ENCODE peak calls at places on chromosomes 13 and 19, in eight cellular contexts. One of them, this sample, is unnamed.

GRCh38 chr13:42970824-42971669 is 21.0 kb downstream of the EPSTI1 start:
- DNase-seq in A549: peak
- DNase-seq in HepG2: peak
- DNase-seq in K562: peak
- DNase-seq in HCT116: peak
- DNase-seq in IMR-90: peak
- DNase-seq in GM12878: no peak
- DNase-seq in H1: peak
- DNase-seq in this sample: peak

GRCh38 chr13:94416454-94417080 is 62.9 kb downstream of the DCT start:
- DNase-seq in A549: no peak
- DNase-seq in K562: peak
- DNase-seq in IMR-90: peak
- DNase-seq in HepG2: peak
- DNase-seq in GM12878: no peak
- DNase-seq in HCT116: peak
- DNase-seq in H1: peak
- DNase-seq in this sample: peak

GRCh38 chr19:18262917-18263316 is 11.3 kb downstream of the IQCN start:
- DNase-seq in HepG2: no peak
- DNase-seq in A549: no peak
- DNase-seq in GM12878: no peak
- DNase-seq in HCT116: no peak
- DNase-seq in K562: peak
- DNase-seq in IMR-90: no peak
- DNase-seq in H1: no peak
- DNase-seq in this sample: no peak

GRCh38 chr19:1855828-1856255 is 7.5 kb downstream of the KLF16 start:
- DNase-seq in K562: peak
- DNase-seq in HepG2: no peak
- DNase-seq in H1: no peak
- DNase-seq in HCT116: no peak
- DNase-seq in GM12878: no peak
- DNase-seq in IMR-90: peak
- DNase-seq in A549: no peak
- DNase-seq in this sample: no peak

GRCh38 chr19:56987184-56987583 is 132.6 kb upstream of the USP29 start:
- DNase-seq in HCT116: no peak
- DNase-seq in HepG2: no peak
- DNase-seq in K562: no peak
- DNase-seq in GM12878: no peak
- DNase-seq in IMR-90: no peak
- DNase-seq in A549: no peak
- DNase-seq in H1: no peak
- DNase-seq in this sample: no peak

GRCh38 chr13:34310539-34310938 is 492.6 kb downstream of the RFC3 start:
- DNase-seq in HepG2: no peak
- DNase-seq in HCT116: no peak
- DNase-seq in H1: no peak
- DNase-seq in GM12878: no peak
- DNase-seq in IMR-90: no peak
- DNase-seq in K562: no peak
- DNase-seq in A549: no peak
- DNase-seq in this sample: no peak

GRCh38 chr19:5851302-5851701 is at the start of gene FUT3:
- DNase-seq in HCT116: no peak
- DNase-seq in GM12878: no peak
- DNase-seq in IMR-90: no peak
- DNase-seq in HepG2: no peak
- DNase-seq in A549: no peak
- DNase-seq in K562: no peak
- DNase-seq in H1: no peak
- DNase-seq in this sample: no peak

GRCh38 chr13:35784286-35784951 is 307.9 kb upstream of the MAB21L1 start:
- DNase-seq in GM12878: no peak
- DNase-seq in H1: no peak
- DNase-seq in A549: no peak
- DNase-seq in HCT116: no peak
- DNase-seq in HepG2: peak
- DNase-seq in K562: no peak
- DNase-seq in IMR-90: no peak
- DNase-seq in this sample: no peak

GRCh38 chr19:799076-799881 is 2.0 kb downstream of the PTBP1 start:
- DNase-seq in K562: peak
- DNase-seq in HepG2: peak
- DNase-seq in GM12878: no peak
- DNase-seq in HCT116: no peak
- DNase-seq in H1: peak
- DNase-seq in IMR-90: peak
- DNase-seq in A549: no peak
- DNase-seq in this sample: peak

GRCh38 chr13:23515116-23515515 is 55.1 kb upstream of the TNFRSF19 start:
- DNase-seq in K562: no peak
- DNase-seq in IMR-90: no peak
- DNase-seq in H1: no peak
- DNase-seq in GM12878: no peak
- DNase-seq in A549: no peak
- DNase-seq in HCT116: no peak
- DNase-seq in HepG2: no peak
- DNase-seq in this sample: no peak

GRCh38 chr13:98340026-98340425 is 163.0 kb upstream of the RNF113B start:
- DNase-seq in HCT116: no peak
- DNase-seq in H1: no peak
- DNase-seq in HepG2: no peak
- DNase-seq in K562: no peak
- DNase-seq in A549: no peak
- DNase-seq in IMR-90: no peak
- DNase-seq in GM12878: no peak
- DNase-seq in this sample: no peak

GRCh38 chr19:4007836-4008539 is 452 bp downstream of the PIAS4 start:
- DNase-seq in H1: peak
- DNase-seq in K562: peak
- DNase-seq in A549: no peak
- DNase-seq in IMR-90: no peak
- DNase-seq in HCT116: no peak
- DNase-seq in GM12878: no peak
- DNase-seq in HepG2: peak
- DNase-seq in this sample: peak

GRCh38 chr19:38274734-38275133 is 10.4 kb downstream of the SPINT2 start:
- DNase-seq in HepG2: no peak
- DNase-seq in K562: no peak
- DNase-seq in IMR-90: no peak
- DNase-seq in H1: no peak
- DNase-seq in A549: no peak
- DNase-seq in HCT116: no peak
- DNase-seq in GM12878: no peak
- DNase-seq in this sample: no peak

GRCh38 chr19:38661996-38662395 is 14.5 kb downstream of the ACTN4 start:
- DNase-seq in HepG2: no peak
- DNase-seq in HCT116: no peak
- DNase-seq in K562: no peak
- DNase-seq in GM12878: no peak
- DNase-seq in IMR-90: no peak
- DNase-seq in A549: no peak
- DNase-seq in H1: no peak
- DNase-seq in this sample: peak

GRCh38 chr13:99331881-99332293 is 24.7 kb upstream of the GPR183 start:
- DNase-seq in H1: peak
- DNase-seq in HCT116: no peak
- DNase-seq in A549: no peak
- DNase-seq in K562: no peak
- DNase-seq in GM12878: peak
- DNase-seq in IMR-90: no peak
- DNase-seq in HepG2: no peak
- DNase-seq in this sample: no peak

GRCh38 chr19:33427801-33428626 is 54.5 kb downstream of the CEBPG start:
- DNase-seq in H1: no peak
- DNase-seq in GM12878: no peak
- DNase-seq in HCT116: no peak
- DNase-seq in IMR-90: no peak
- DNase-seq in K562: no peak
- DNase-seq in A549: no peak
- DNase-seq in HepG2: no peak
- DNase-seq in this sample: no peak

GRCh38 chr19:34431681-34432402 is 3.7 kb downstream of the UBA2 start:
- DNase-seq in HCT116: no peak
- DNase-seq in K562: no peak
- DNase-seq in H1: no peak
- DNase-seq in HepG2: no peak
- DNase-seq in GM12878: no peak
- DNase-seq in A549: no peak
- DNase-seq in IMR-90: peak
- DNase-seq in this sample: peak

GRCh38 chr19:7358102-7358597 is 9.4 kb downstream of the ARHGEF18 start:
- DNase-seq in A549: no peak
- DNase-seq in IMR-90: no peak
- DNase-seq in GM12878: no peak
- DNase-seq in K562: no peak
- DNase-seq in H1: no peak
- DNase-seq in HCT116: no peak
- DNase-seq in HepG2: no peak
- DNase-seq in this sample: no peak

GRCh38 chr19:7355151-7355845 is 6.6 kb downstream of the ARHGEF18 start:
- DNase-seq in HCT116: no peak
- DNase-seq in H1: no peak
- DNase-seq in GM12878: no peak
- DNase-seq in IMR-90: peak
- DNase-seq in K562: no peak
- DNase-seq in A549: no peak
- DNase-seq in HepG2: no peak
- DNase-seq in this sample: no peak

GRCh38 chr19:7356899-7357627 is 8.3 kb downstream of the ARHGEF18 start:
- DNase-seq in IMR-90: no peak
- DNase-seq in GM12878: no peak
- DNase-seq in H1: no peak
- DNase-seq in A549: no peak
- DNase-seq in HCT116: no peak
- DNase-seq in HepG2: no peak
- DNase-seq in K562: no peak
- DNase-seq in this sample: no peak

GRCh38 chr19:7351861-7352260 is 3.1 kb downstream of the ARHGEF18 start:
- DNase-seq in HCT116: no peak
- DNase-seq in H1: no peak
- DNase-seq in K562: no peak
- DNase-seq in A549: no peak
- DNase-seq in IMR-90: no peak
- DNase-seq in HepG2: no peak
- DNase-seq in GM12878: no peak
- DNase-seq in this sample: no peak

GRCh38 chr19:7355871-7356270 is 7.1 kb downstream of the ARHGEF18 start:
- DNase-seq in IMR-90: no peak
- DNase-seq in GM12878: no peak
- DNase-seq in HCT116: no peak
- DNase-seq in K562: no peak
- DNase-seq in HepG2: no peak
- DNase-seq in H1: no peak
- DNase-seq in A549: no peak
- DNase-seq in this sample: no peak
- H3K4me2 ChIP-seq in IMR-90: no peak
- H3K4me2 ChIP-seq in GM12878: no peak
- H3K4me2 ChIP-seq in HCT116: no peak
- H3K4me2 ChIP-seq in K562: no peak
- H3K4me2 ChIP-seq in HepG2: no peak
- H3K4me2 ChIP-seq in H1: no peak
- H3K4me2 ChIP-seq in A549: no peak
- H3K4me2 ChIP-seq in this sample: no peak

GRCh38 chr13:102846261-102847015 is 606 bp downstream of the ERCC5 start:
- DNase-seq in HepG2: peak
- DNase-seq in IMR-90: peak
- DNase-seq in HCT116: peak
- DNase-seq in H1: no peak
- DNase-seq in A549: peak
- DNase-seq in K562: peak
- DNase-seq in GM12878: no peak
- DNase-seq in this sample: peak
- TF ChIP-seq POLR2A in HepG2: no peak
- TF ChIP-seq POLR2A in IMR-90: no peak
- TF ChIP-seq POLR2A in HCT116: no peak
- TF ChIP-seq POLR2A in H1: no peak
- TF ChIP-seq POLR2A in A549: no peak
- TF ChIP-seq POLR2A in K562: no peak
- TF ChIP-seq POLR2A in GM12878: no peak
- TF ChIP-seq POLR2A in this sample: no peak

DNA sequence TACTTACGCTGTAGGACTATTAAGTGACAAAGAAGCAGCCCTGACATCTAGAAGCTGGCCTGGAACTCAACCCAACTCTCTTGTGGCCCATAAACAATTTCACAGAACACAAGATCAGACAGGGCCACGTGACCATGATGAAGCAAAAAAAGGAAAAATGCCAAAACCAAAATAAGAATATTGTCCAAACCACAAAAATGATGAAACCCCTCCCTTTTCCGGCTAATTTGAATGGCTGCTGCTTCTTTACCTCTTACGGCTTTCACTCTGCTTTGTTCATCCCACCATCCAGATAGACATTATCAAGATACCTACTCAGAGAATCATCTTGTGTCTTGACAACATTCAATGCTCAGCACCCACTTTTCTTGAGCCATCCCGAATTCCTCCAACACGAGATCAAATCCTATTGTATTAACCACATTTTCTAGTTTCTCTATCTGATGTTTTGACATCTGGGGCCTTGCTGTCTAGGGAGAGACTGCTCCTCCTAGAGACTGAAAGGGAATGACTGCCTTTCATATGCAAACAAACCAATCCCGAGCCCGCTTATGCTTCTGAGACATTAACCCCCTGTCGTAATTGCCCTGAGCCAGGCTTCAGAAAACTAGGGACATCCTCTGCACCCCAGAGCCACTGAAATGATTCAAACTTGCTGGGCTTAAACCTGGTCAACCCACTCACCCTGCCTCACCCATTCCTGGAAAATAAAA is 186.3 kb downstream of the TDRD3 start:
- DNase-seq in IMR-90: peak
- DNase-seq in H1: no peak
- DNase-seq in A549: no peak
- DNase-seq in HCT116: no peak
- DNase-seq in HepG2: peak
- DNase-seq in GM12878: no peak
- DNase-seq in K562: no peak
- DNase-seq in this sample: no peak
- H3K4me2 ChIP-seq in IMR-90: no peak
- H3K4me2 ChIP-seq in H1: peak
- H3K4me2 ChIP-seq in A549: no peak
- H3K4me2 ChIP-seq in HCT116: no peak
- H3K4me2 ChIP-seq in HepG2: peak
- H3K4me2 ChIP-seq in GM12878: no peak
- H3K4me2 ChIP-seq in K562: peak
- H3K4me2 ChIP-seq in this sample: no peak

GRCh38 chr13:71864094-71864980 is 2.7 kb downstream of the DACH1 start:
- DNase-seq in IMR-90: no peak
- DNase-seq in K562: peak
- DNase-seq in HCT116: no peak
- DNase-seq in H1: peak
- DNase-seq in GM12878: no peak
- DNase-seq in HepG2: no peak
- DNase-seq in A549: no peak
- DNase-seq in this sample: peak
- TF ChIP-seq POLR2A in IMR-90: no peak
- TF ChIP-seq POLR2A in K562: no peak
- TF ChIP-seq POLR2A in HCT116: no peak
- TF ChIP-seq POLR2A in H1: no peak
- TF ChIP-seq POLR2A in GM12878: no peak
- TF ChIP-seq POLR2A in HepG2: no peak
- TF ChIP-seq POLR2A in A549: no peak
- TF ChIP-seq POLR2A in this sample: no peak